ENCODE peak calls at places on chromosomes 4 and X, in nine cellular contexts. E, T, I, L, S, F, W, G and B are unnamed samples.

GRCh38 chr4:81605278-81605677 is 133.6 kb upstream of the RASGEF1B start:
- DNase-seq in L (no peak), W (no peak), G (peak; percentile 10), E (no peak), T (no peak), S (no peak), F (no peak), I (no peak), B (no peak)

GRCh38 chr4:58163172-58163571 is 1053.0 kb upstream of the IGFBP7 start:
- DNase-seq in W (no peak), F (no peak), L (no peak), G (no peak), E (no peak), I (no peak), S (no peak), T (no peak), B (no peak)

GRCh38 chrX:110276778-110277177 is 41.1 kb downstream of the AMMECR1 start:
- DNase-seq in L (no peak), S (no peak), I (no peak), F (no peak), E (no peak), G (no peak), T (no peak), W (no peak), B (no peak)

GRCh38 chrX:63128509-63128908 is 222.6 kb downstream of the SPIN4 start:
- DNase-seq in S (peak; percentile 0), F (peak; percentile 25), I (no peak), W (no peak), E (no peak), T (no peak), G (no peak), L (peak; percentile 9), B (no peak)

GRCh38 chr4:184028571-184028996 is 123.5 kb downstream of the STOX2 start:
- DNase-seq in F (no peak), T (peak; percentile 1), E (no peak), G (no peak), W (no peak), S (no peak), I (no peak), L (no peak), B (no peak)

GRCh38 chr4:140971077-140971792 is 162.0 kb downstream of the RNF150 start:
- DNase-seq in L (no peak), I (no peak), E (no peak), S (no peak), G (no peak), F (no peak), W (no peak), T (no peak), B (no peak)

GRCh38 chrX:132367314-132367713 is 121.5 kb downstream of the MBNL3 start:
- DNase-seq in L (no peak), T (no peak), G (no peak), F (no peak), E (no peak), S (no peak), I (no peak), W (no peak), B (no peak)

GRCh38 chr4:8383451-8384160 is 56.9 kb downstream of the ACOX3 start:
- DNase-seq in I (no peak), T (no peak), E (no peak), G (no peak), F (no peak), S (no peak), W (peak; percentile 60), L (no peak), B (no peak)

GRCh38 chr4:2390146-2390545 is 28.3 kb downstream of the ZFYVE28 start:
- DNase-seq in S (no peak), I (no peak), G (no peak), T (no peak), L (no peak), E (no peak), F (no peak), W (no peak), B (no peak)

GRCh38 chr4:175947117-175947722 is 118.4 kb upstream of the WDR17 start:
- DNase-seq in L (peak; percentile 9), I (no peak), F (peak; percentile 27), G (peak; percentile 4), E (no peak), S (peak; percentile 3), T (no peak), W (no peak), B (no peak)

GRCh38 chr4:83331959-83332358 is 2.7 kb downstream of the HPSE start:
- DNase-seq in S (no peak), I (no peak), G (no peak), W (no peak), E (no peak), F (no peak), L (no peak), T (no peak), B (no peak)

GRCh38 chrX:44882635-44883034 is 9.6 kb downstream of the KDM6A start:
- DNase-seq in I (no peak), T (no peak), S (no peak), F (no peak), W (no peak), G (no peak), L (no peak), E (no peak), B (no peak)